ENCODE peak calls at places on chromosome 18, in nine cellular contexts. R is mesothelial cell of epicardium; G is stimulated activated effector memory CD8-positive, alpha-beta T cell treated with anti-CD3 and anti-CD28 coated beads, Interleukin-12 subunit alpha, Interleukin-12 subunit beta, amount 100 ng/mL, for 72 hours; C is endothelial cell; S is naive thymus-derived CD8-positive, alpha-beta T cell; I is GM10248; Q is Daoy; Z is cardiac fibroblast; H is NCI-H774. P is an unnamed sample.

GRCh38 chr18:48293954-48294893 is 115.0 kb downstream of the ZBTB7C start:
- DNase-seq in R (peak; percentile 37), G (no peak), C (no peak), S (no peak), I (no peak), Q (peak; percentile 26), Z (no peak), H (peak; percentile 88), P (no peak)

GRCh38 chr18:48342588-48342987 is 66.6 kb downstream of the ZBTB7C start:
- DNase-seq in R (no peak), G (no peak), C (no peak), S (no peak), I (no peak), Q (no peak), Z (no peak), H (peak; percentile 19), P (no peak)

GRCh38 chr18:54117853-54118773 is 106.4 kb downstream of the MBD2 start:
- DNase-seq in R (no peak), G (no peak), C (no peak), S (no peak), I (no peak), Q (no peak), Z (no peak), H (no peak), P (no peak)

GRCh38 chr18:61892683-61893303 is at the start of gene RNF152:
- DNase-seq in R (peak; percentile 49), G (no peak), C (peak; percentile 41), S (peak; percentile 42), I (no peak), Q (no peak), Z (peak; percentile 34), H (no peak), P (no peak)

GRCh38 chr18:2657043-2657512 is 1.6 kb downstream of the SMCHD1 start:
- DNase-seq in R (no peak), G (no peak), C (no peak), S (no peak), I (no peak), Q (no peak), Z (peak; percentile 17), H (no peak), P (no peak)

GRCh38 chr18:49812321-49813070 is 837 bp downstream of the ACAA2 start:
- DNase-seq in R (no peak), G (no peak), C (no peak), S (no peak), I (no peak), Q (no peak), Z (no peak), H (no peak), P (no peak)

GRCh38 chr18:35203001-35203553 is 37.8 kb upstream of the ZNF397 start:
- DNase-seq in R (no peak), G (no peak), C (no peak), S (no peak), I (no peak), Q (no peak), Z (no peak), H (no peak), P (no peak)

GRCh38 chr18:77103991-77104521 is 28.5 kb downstream of the MBP start:
- DNase-seq in R (no peak), G (no peak), C (no peak), S (no peak), I (no peak), Q (no peak), Z (peak; percentile 56), H (no peak), P (no peak)